ENCODE peak calls at places on chromosomes 7 and 10, in five cellular contexts. One of them, this sample, is unnamed.
A peak's percentile ranks its signal among the peaks of the same experiment; 100 is the strongest.

GRCh38 chr7:157000047-157000726 is 10.3 kb downstream of the MNX1 start:
- DNase-seq in vagina: no peak
- DNase-seq in endothelial cell of umbilical vein: no peak
- DNase-seq in K562: peak; percentile 76
- DNase-seq in sigmoid colon: no peak
- DNase-seq in this sample: no peak

GRCh38 chr7:50367098-50367497 is 62.6 kb downstream of the IKZF1 start:
- DNase-seq in K562: no peak
- DNase-seq in sigmoid colon: no peak
- DNase-seq in vagina: no peak
- DNase-seq in endothelial cell of umbilical vein: no peak
- DNase-seq in this sample: no peak

GRCh38 chr10:13848530-13849425 is 262.0 kb downstream of the PRPF18 start:
- DNase-seq in K562: no peak
- DNase-seq in vagina: no peak
- DNase-seq in sigmoid colon: peak; percentile 41
- DNase-seq in endothelial cell of umbilical vein: no peak
- DNase-seq in this sample: no peak

GRCh38 chr7:12827920-12828319 is 140.5 kb downstream of the ARL4A start:
- DNase-seq in endothelial cell of umbilical vein: no peak
- DNase-seq in K562: no peak
- DNase-seq in vagina: no peak
- DNase-seq in sigmoid colon: no peak
- DNase-seq in this sample: no peak

GRCh38 chr7:17493451-17493850 is 195.0 kb downstream of the AHR start:
- DNase-seq in vagina: no peak
- DNase-seq in endothelial cell of umbilical vein: no peak
- DNase-seq in sigmoid colon: no peak
- DNase-seq in K562: no peak
- DNase-seq in this sample: no peak

GRCh38 chr7:50962962-50963374 is 180.3 kb upstream of the GRB10 start:
- DNase-seq in sigmoid colon: peak; percentile 76
- DNase-seq in endothelial cell of umbilical vein: peak; percentile 93
- DNase-seq in K562: peak; percentile 58
- DNase-seq in vagina: no peak
- DNase-seq in this sample: no peak

GRCh38 chr10:124394583-124394982 is 24.1 kb downstream of the OAT start:
- DNase-seq in sigmoid colon: no peak
- DNase-seq in K562: no peak
- DNase-seq in vagina: no peak
- DNase-seq in endothelial cell of umbilical vein: no peak
- DNase-seq in this sample: no peak

GRCh38 chr10:1198453-1199344 is 142.5 kb downstream of the WDR37 start:
- DNase-seq in endothelial cell of umbilical vein: no peak
- DNase-seq in K562: no peak
- DNase-seq in vagina: no peak
- DNase-seq in sigmoid colon: no peak
- DNase-seq in this sample: no peak

GRCh38 chr7:120591-120991 is 71.8 kb upstream of the FAM20C start:
- DNase-seq in vagina: peak; percentile 79
- DNase-seq in K562: no peak
- DNase-seq in endothelial cell of umbilical vein: no peak
- DNase-seq in sigmoid colon: no peak
- DNase-seq in this sample: no peak

GRCh38 chr7:137633133-137633532 is 213.6 kb downstream of the DGKI start:
- DNase-seq in vagina: no peak
- DNase-seq in sigmoid colon: no peak
- DNase-seq in K562: no peak
- DNase-seq in endothelial cell of umbilical vein: no peak
- DNase-seq in this sample: no peak

GRCh38 chr10:34648919-34649318 is 166.2 kb downstream of the PARD3 start:
- DNase-seq in endothelial cell of umbilical vein: no peak
- DNase-seq in sigmoid colon: no peak
- DNase-seq in vagina: no peak
- DNase-seq in K562: no peak
- DNase-seq in this sample: no peak

GRCh38 chr10:70669015-70669414 is 3.3 kb upstream of the ADAMTS14 start:
- DNase-seq in sigmoid colon: no peak
- DNase-seq in vagina: no peak
- DNase-seq in endothelial cell of umbilical vein: no peak
- DNase-seq in K562: no peak
- DNase-seq in this sample: no peak

GRCh38 chr10:12401466-12401865 is 52.1 kb downstream of the CAMK1D start:
- DNase-seq in endothelial cell of umbilical vein: no peak
- DNase-seq in vagina: no peak
- DNase-seq in sigmoid colon: no peak
- DNase-seq in K562: no peak
- DNase-seq in this sample: no peak

GRCh38 chr7:121697731-121698396 is 175.1 kb upstream of the PTPRZ1 start:
- DNase-seq in vagina: no peak
- DNase-seq in sigmoid colon: no peak
- DNase-seq in endothelial cell of umbilical vein: no peak
- DNase-seq in K562: no peak
- DNase-seq in this sample: no peak

GRCh38 chr10:101230185-101230917 is 1.1 kb upstream of the LBX1 start:
- DNase-seq in vagina: no peak
- DNase-seq in K562: peak; percentile 44
- DNase-seq in endothelial cell of umbilical vein: no peak
- DNase-seq in sigmoid colon: no peak
- DNase-seq in this sample: no peak

GRCh38 chr10:91420868-91421267 is 10.7 kb downstream of the HECTD2 start:
- DNase-seq in K562: no peak
- DNase-seq in sigmoid colon: no peak
- DNase-seq in vagina: no peak
- DNase-seq in endothelial cell of umbilical vein: no peak
- DNase-seq in this sample: no peak

GRCh38 chr7:1232623-1233327 is at the start of gene UNCX:
- DNase-seq in K562: no peak
- DNase-seq in endothelial cell of umbilical vein: no peak
- DNase-seq in vagina: no peak
- DNase-seq in sigmoid colon: no peak
- DNase-seq in this sample: no peak

GRCh38 chr7:150355666-150356059 is 13.0 kb upstream of the REPIN1 start:
- DNase-seq in vagina: no peak
- DNase-seq in sigmoid colon: peak; percentile 11
- DNase-seq in endothelial cell of umbilical vein: no peak
- DNase-seq in K562: no peak
- DNase-seq in this sample: no peak

GRCh38 chr10:21495686-21496284 is 29.7 kb downstream of the SKIDA1 start:
- DNase-seq in sigmoid colon: peak; percentile 86
- DNase-seq in vagina: no peak
- DNase-seq in endothelial cell of umbilical vein: peak; percentile 88
- DNase-seq in K562: peak; percentile 96
- DNase-seq in this sample: peak; percentile 60

GRCh38 chr7:7737674-7738073 is 19.3 kb upstream of the RPA3 start:
- DNase-seq in sigmoid colon: no peak
- DNase-seq in vagina: no peak
- DNase-seq in endothelial cell of umbilical vein: no peak
- DNase-seq in K562: no peak
- DNase-seq in this sample: no peak

GRCh38 chr7:92809397-92810241 is 26.8 kb downstream of the CDK6 start:
- DNase-seq in K562: peak; percentile 51
- DNase-seq in sigmoid colon: peak; percentile 79
- DNase-seq in vagina: no peak
- DNase-seq in endothelial cell of umbilical vein: peak; percentile 90
- DNase-seq in this sample: peak; percentile 87

GRCh38 chr10:122213766-122214165 is 57.3 kb upstream of the BTBD16 start:
- DNase-seq in K562: no peak
- DNase-seq in endothelial cell of umbilical vein: no peak
- DNase-seq in sigmoid colon: no peak
- DNase-seq in vagina: no peak
- DNase-seq in this sample: no peak

GRCh38 chr10:22682237-22683192 is 31.9 kb downstream of the PIP4K2A start:
- DNase-seq in K562: peak; percentile 45
- DNase-seq in endothelial cell of umbilical vein: no peak
- DNase-seq in vagina: peak; percentile 62
- DNase-seq in sigmoid colon: no peak
- DNase-seq in this sample: no peak

DNA sequence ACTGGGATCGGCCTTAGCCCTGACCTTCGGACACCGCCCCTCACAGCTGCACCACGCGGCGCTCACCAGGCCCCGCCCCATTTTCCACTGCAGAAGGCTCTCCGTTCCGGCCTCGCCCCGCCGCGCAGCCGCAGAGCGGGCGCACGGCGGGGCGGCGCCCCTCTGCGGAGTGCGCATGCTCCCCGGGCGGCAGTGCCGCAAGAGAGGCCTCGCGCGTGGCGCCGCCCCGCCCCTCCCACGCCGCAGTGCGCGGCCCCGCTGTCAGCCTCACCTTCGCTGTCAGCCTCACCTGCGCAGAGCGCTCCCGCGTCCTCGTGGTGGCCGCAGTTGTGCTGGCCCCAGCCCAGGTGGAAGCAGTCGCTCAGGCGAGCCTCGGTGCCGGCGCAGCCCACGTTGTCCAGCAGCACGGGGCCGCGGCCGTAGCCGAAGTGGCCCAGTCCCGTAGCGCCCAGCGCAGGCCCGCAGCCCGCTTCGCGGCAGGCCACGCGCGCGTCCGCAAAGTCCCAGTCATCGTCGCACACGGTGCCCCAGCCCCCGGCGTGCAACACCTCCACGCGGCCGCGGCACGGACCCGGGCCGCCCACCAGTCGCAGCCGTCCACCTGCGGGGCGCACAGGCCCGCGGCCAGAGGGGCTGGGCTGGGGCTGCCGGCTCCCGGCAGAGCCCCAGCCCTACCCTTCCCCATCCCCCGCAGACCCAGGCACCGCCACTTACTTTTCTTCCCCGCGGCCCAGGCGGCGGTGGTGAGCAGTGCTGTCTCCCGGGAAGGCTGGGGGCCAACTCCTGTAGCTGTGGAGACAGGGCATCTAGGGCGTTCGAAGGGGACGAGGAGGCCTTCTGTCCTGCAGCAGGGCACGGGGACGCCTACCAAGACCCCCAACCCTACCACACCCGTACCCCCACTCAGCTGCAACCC is 16.1 kb downstream of the SSC4D start:
- DNase-seq in sigmoid colon: peak; percentile 97
- DNase-seq in vagina: peak; percentile 93
- DNase-seq in K562: peak; percentile 99
- DNase-seq in endothelial cell of umbilical vein: peak; percentile 85
- DNase-seq in this sample: peak; percentile 90
- TF ChIP-seq POLR2AphosphoS5 in sigmoid colon: peak; percentile 84
- TF ChIP-seq POLR2AphosphoS5 in vagina: peak; percentile 82
- TF ChIP-seq POLR2AphosphoS5 in K562: peak; percentile 50
- TF ChIP-seq POLR2AphosphoS5 in endothelial cell of umbilical vein: peak; percentile 87
- TF ChIP-seq POLR2AphosphoS5 in this sample: peak; percentile 75

DNA sequence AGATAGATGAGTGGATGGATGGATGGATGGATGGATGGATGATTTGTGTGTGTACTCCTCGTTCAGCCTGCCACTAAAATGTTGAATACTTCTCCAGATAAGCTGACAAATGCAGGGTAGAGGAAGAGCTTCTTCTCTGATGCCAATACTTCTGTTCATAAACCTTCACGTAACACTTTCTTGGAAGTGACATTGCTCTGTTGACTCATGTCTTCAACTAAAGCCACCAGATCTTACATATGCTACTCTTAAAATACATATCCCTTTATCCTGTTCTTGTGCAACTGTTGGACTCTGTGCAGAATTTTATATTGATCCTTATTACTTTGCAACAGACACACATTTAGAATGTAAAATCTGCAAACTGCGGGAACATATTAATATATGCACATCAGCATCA is 26.9 kb downstream of the PIK3AP1 start:
- DNase-seq in vagina: no peak
- DNase-seq in K562: no peak
- DNase-seq in sigmoid colon: no peak
- DNase-seq in endothelial cell of umbilical vein: no peak
- DNase-seq in this sample: no peak
- TF ChIP-seq POLR2AphosphoS5 in vagina: no peak
- TF ChIP-seq POLR2AphosphoS5 in K562: no peak
- TF ChIP-seq POLR2AphosphoS5 in sigmoid colon: no peak
- TF ChIP-seq POLR2AphosphoS5 in endothelial cell of umbilical vein: no peak
- TF ChIP-seq POLR2AphosphoS5 in this sample: no peak

GRCh38 chr7:47782792-47783191 is 165.5 kb downstream of the PKD1L1 start:
- DNase-seq in vagina: no peak
- DNase-seq in K562: no peak
- DNase-seq in endothelial cell of umbilical vein: no peak
- DNase-seq in sigmoid colon: no peak
- DNase-seq in this sample: no peak

GRCh38 chr7:47785923-47786556 is 162.2 kb downstream of the PKD1L1 start:
- DNase-seq in sigmoid colon: no peak
- DNase-seq in K562: no peak
- DNase-seq in vagina: no peak
- DNase-seq in endothelial cell of umbilical vein: no peak
- DNase-seq in this sample: no peak

GRCh38 chr7:47786557-47787248 is 161.6 kb downstream of the PKD1L1 start:
- DNase-seq in sigmoid colon: peak; percentile 88
- DNase-seq in endothelial cell of umbilical vein: peak; percentile 98
- DNase-seq in vagina: peak; percentile 96
- DNase-seq in K562: no peak
- DNase-seq in this sample: no peak

GRCh38 chr7:47782022-47782421 is 166.2 kb downstream of the PKD1L1 start:
- DNase-seq in vagina: no peak
- DNase-seq in endothelial cell of umbilical vein: no peak
- DNase-seq in K562: no peak
- DNase-seq in sigmoid colon: no peak
- DNase-seq in this sample: no peak

GRCh38 chr7:47783456-47784240 is 164.6 kb downstream of the PKD1L1 start:
- DNase-seq in endothelial cell of umbilical vein: peak; percentile 95
- DNase-seq in vagina: no peak
- DNase-seq in K562: no peak
- DNase-seq in sigmoid colon: peak; percentile 75
- DNase-seq in this sample: no peak
- TF ChIP-seq POLR2AphosphoS5 in endothelial cell of umbilical vein: peak; percentile 76
- TF ChIP-seq POLR2AphosphoS5 in vagina: peak; percentile 53
- TF ChIP-seq POLR2AphosphoS5 in K562: no peak
- TF ChIP-seq POLR2AphosphoS5 in sigmoid colon: peak; percentile 95
- TF ChIP-seq POLR2AphosphoS5 in this sample: no peak

GRCh38 chr10:29820890-29821398 is 186.2 kb upstream of the SVIL start:
- DNase-seq in K562: no peak
- DNase-seq in sigmoid colon: peak; percentile 96
- DNase-seq in endothelial cell of umbilical vein: no peak
- DNase-seq in vagina: no peak
- DNase-seq in this sample: no peak
- TF ChIP-seq POLR2AphosphoS5 in K562: no peak
- TF ChIP-seq POLR2AphosphoS5 in sigmoid colon: peak; percentile 81
- TF ChIP-seq POLR2AphosphoS5 in endothelial cell of umbilical vein: no peak
- TF ChIP-seq POLR2AphosphoS5 in vagina: peak; percentile 68
- TF ChIP-seq POLR2AphosphoS5 in this sample: no peak

GRCh38 chr10:92789067-92789466 is 59.3 kb upstream of the EXOC6 start:
- DNase-seq in K562: no peak
- DNase-seq in endothelial cell of umbilical vein: no peak
- DNase-seq in sigmoid colon: no peak
- DNase-seq in vagina: no peak
- DNase-seq in this sample: no peak
- TF ChIP-seq POLR2AphosphoS5 in K562: no peak
- TF ChIP-seq POLR2AphosphoS5 in endothelial cell of umbilical vein: no peak
- TF ChIP-seq POLR2AphosphoS5 in sigmoid colon: no peak
- TF ChIP-seq POLR2AphosphoS5 in vagina: no peak
- TF ChIP-seq POLR2AphosphoS5 in this sample: no peak